ENCODE peak calls at places on chromosomes 11 and 22, in four cellular contexts. U is K562, F is WTC11, E is H1. H is an unnamed sample.

GRCh38 chr22:33210129-33210784 is 152.1 kb upstream of the SYN3 start:
- DNase-seq in F (peak), U (peak), E (no peak), H (peak)

GRCh38 chr22:22015631-22016030 is 33.0 kb upstream of the TOP3B start:
- DNase-seq in F (no peak), E (no peak), U (no peak), H (no peak)

GRCh38 chr11:10261821-10262220 is 32.2 kb downstream of the SBF2 start:
- DNase-seq in E (no peak), F (no peak), U (no peak), H (no peak)

GRCh38 chr11:103631841-103632240 is 404.6 kb upstream of the DDI1 start:
- DNase-seq in E (no peak), F (no peak), U (no peak), H (no peak)

GRCh38 chr22:21624120-21624879 is 5.5 kb downstream of the YDJC start:
- DNase-seq in U (peak), F (peak), E (no peak), H (peak)

GRCh38 chr11:105861225-105861624 is 160.8 kb downstream of the MSANTD4 start:
- DNase-seq in F (no peak), U (no peak), E (no peak), H (no peak)

GRCh38 chr11:133978816-133979215 is 22.0 kb upstream of the IGSF9B start:
- DNase-seq in F (no peak), E (no peak), U (no peak), H (no peak)

GRCh38 chr22:46055176-46055850 is 78.4 kb upstream of the WNT7B start:
- DNase-seq in F (peak), E (no peak), U (no peak), H (peak)

GRCh38 chr22:42520663-42521546 is 1.3 kb upstream of the RRP7A start:
- DNase-seq in E (no peak), U (no peak), F (no peak), H (no peak)

GRCh38 chr11:43736502-43737193 is 56.1 kb downstream of the HSD17B12 start:
- DNase-seq in E (no peak), F (no peak), U (no peak), H (no peak)

GRCh38 chr11:75850787-75851186 is 35.8 kb downstream of the UVRAG start:
- DNase-seq in F (no peak), U (no peak), E (no peak), H (no peak)

GRCh38 chr11:77113382-77114088 is 10.9 kb downstream of the OMP start:
- DNase-seq in F (peak), U (peak), E (no peak), H (peak)
- TF ChIP-seq TEAD4 in F (no peak), U (no peak), E (no peak), H (no peak)

DNA sequence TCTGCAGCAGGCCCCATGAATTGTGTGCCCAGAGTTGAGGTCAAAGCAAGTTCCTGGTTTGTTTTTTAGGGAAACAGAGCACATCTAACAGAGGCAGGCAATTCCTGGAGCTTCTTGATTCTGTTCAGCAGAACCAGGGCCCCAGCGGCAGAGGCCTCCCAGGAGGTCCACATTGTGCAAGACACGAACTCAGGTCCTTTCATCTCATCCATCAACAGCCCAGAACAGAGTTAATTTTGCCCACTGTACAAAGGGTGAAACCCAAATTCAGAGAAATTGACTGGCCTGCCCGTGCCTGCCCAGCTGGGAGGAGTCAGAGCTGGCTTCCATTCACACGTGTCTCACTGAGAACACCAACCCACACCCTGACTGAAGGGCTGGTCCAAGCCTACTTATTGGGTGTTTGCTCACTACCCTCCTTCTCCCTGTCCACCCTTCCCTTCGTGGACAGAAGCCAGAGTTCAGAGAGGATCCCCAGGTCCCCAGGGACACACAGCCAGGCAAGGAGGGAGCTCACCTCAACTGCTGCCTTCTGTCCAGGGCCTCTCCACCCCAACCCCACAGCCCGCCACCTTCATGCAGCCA is 607.1 kb downstream of the TBC1D22A start:
- DNase-seq in F (no peak), U (no peak), E (no peak), H (no peak)
- TF ChIP-seq TEAD4 in F (no peak), U (no peak), E (no peak), H (no peak)

GRCh38 chr11:68206211-68206610 is 6.9 kb downstream of the KMT5B start:
- DNase-seq in U (peak), F (no peak), E (no peak), H (peak)
- TF ChIP-seq TEAD4 in U (no peak), F (no peak), E (no peak), H (no peak)

GRCh38 chr22:29003552-29003951 is 58.1 kb downstream of the C22orf31 start:
- DNase-seq in E (no peak), F (no peak), U (no peak), H (no peak)

GRCh38 chr22:29002603-29003002 is 59.0 kb downstream of the C22orf31 start:
- DNase-seq in F (no peak), U (no peak), E (no peak), H (peak)

GRCh38 chr22:29004647-29005371 is 56.8 kb downstream of the C22orf31 start:
- DNase-seq in E (no peak), U (no peak), F (peak), H (peak)

GRCh38 chr22:29006346-29006745 is 55.3 kb downstream of the C22orf31 start:
- DNase-seq in F (no peak), U (no peak), E (no peak), H (no peak)

DNA sequence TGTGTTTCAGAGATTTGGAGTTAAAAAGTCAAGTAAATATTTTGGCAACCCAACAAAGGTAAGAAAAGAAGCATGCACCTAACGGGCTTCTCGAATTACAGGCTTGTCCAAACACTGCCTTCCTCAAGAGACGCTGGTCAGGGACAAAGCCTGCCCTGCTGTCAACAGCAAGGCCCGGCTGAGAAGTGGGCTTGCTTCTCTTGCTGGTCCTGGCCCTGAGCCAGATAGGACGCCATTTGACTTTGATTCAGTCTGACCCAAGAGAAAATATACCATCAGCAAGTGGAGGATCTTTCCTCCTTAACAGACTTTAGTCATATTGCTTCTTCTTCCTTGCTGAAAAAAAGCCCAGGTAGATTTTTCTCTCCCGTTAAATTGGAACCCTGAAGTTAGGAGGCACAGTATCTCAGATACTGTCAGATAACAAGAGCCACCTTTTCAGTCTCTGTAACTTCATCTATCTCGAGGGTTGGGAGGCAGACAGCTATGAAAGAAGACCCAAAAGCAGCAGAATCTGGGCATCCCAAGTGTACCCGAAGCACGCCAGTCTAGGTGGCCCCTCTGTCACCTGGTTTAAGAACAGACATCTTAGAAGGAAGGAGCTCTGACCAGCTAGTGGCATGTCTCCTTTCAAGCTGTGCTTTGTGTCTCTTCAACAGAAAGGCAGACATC is 57.5 kb downstream of the C22orf31 start:
- DNase-seq in E (no peak), F (peak), U (no peak), H (no peak)
- TF ChIP-seq TEAD4 in E (no peak), F (no peak), U (no peak), H (no peak)

GRCh38 chr11:96132437-96132836 is 208.5 kb upstream of the MTMR2 start:
- DNase-seq in U (no peak), E (no peak), F (no peak), H (no peak)
- TF ChIP-seq TEAD4 in U (no peak), E (no peak), F (no peak), H (no peak)